ENCODE peak calls at places on chromosomes 5 and 9, in seven cellular contexts. V is neural progenitor cell; D is keratinocyte; G is osteoblast; M is PC-3; H is CD8-positive, alpha-beta T cell; W is GM23338. K is an unnamed sample.

GRCh38 chr9:125146247-125146646 is 2.9 kb upstream of the SCAI start:
- DNase-seq in V (no peak), D (no peak), G (peak; percentile 50), M (no peak), H (no peak), W (no peak), K (no peak)

GRCh38 chr9:77933976-77934375 is 97.6 kb downstream of the GNAQ start:
- DNase-seq in V (no peak), D (no peak), G (no peak), M (no peak), H (no peak), W (no peak), K (no peak)

GRCh38 chr5:154397652-154398406 is 48.0 kb upstream of the SAP30L start:
- DNase-seq in V (no peak), D (no peak), G (no peak), M (no peak), H (no peak), W (no peak), K (no peak)

GRCh38 chr5:142821733-142822487 is 51.7 kb downstream of the ARHGAP26 start:
- DNase-seq in V (no peak), D (peak; percentile 58), G (no peak), M (peak; percentile 91), H (no peak), W (no peak), K (peak; percentile 81)

GRCh38 chr5:91491229-91491628 is 108.1 kb upstream of the ARRDC3 start:
- DNase-seq in V (no peak), D (no peak), G (no peak), M (no peak), H (no peak), W (no peak), K (no peak)

GRCh38 chr9:95101326-95101725 is 216.2 kb downstream of the FANCC start:
- DNase-seq in V (no peak), D (no peak), G (peak; percentile 31), M (no peak), H (no peak), W (no peak), K (no peak)

GRCh38 chr9:129900263-129901041 is 65.2 kb downstream of the USP20 start:
- DNase-seq in V (no peak), D (no peak), G (no peak), M (no peak), H (no peak), W (no peak), K (no peak)

GRCh38 chr5:89374818-89375521 is 492.0 kb upstream of the MEF2C start:
- DNase-seq in V (no peak), D (no peak), G (no peak), M (no peak), H (no peak), W (no peak), K (no peak)

GRCh38 chr9:134181648-134182034 is 17.3 kb upstream of the RNU6ATAC start:
- DNase-seq in V (no peak), D (no peak), G (peak; percentile 58), M (no peak), H (no peak), W (no peak), K (no peak)

GRCh38 chr9:108844391-108844790 is 11.4 kb downstream of the ACTL7B start:
- DNase-seq in V (no peak), D (no peak), G (no peak), M (no peak), H (no peak), W (no peak), K (no peak)

GRCh38 chr5:52859619-52860018 is 71.9 kb downstream of the ITGA1 start:
- DNase-seq in V (no peak), D (no peak), G (peak; percentile 78), M (peak; percentile 5), H (no peak), W (no peak), K (peak; percentile 71)

GRCh38 chr5:133287500-133287899 is 235.7 kb downstream of the HSPA4 start:
- DNase-seq in V (peak; percentile 75), D (peak; percentile 15), G (no peak), M (peak; percentile 53), H (peak; percentile 70), W (peak; percentile 43), K (peak; percentile 58)

GRCh38 chr5:98796197-98796972 is 22.9 kb downstream of the RGMB start:
- DNase-seq in V (peak; percentile 68), D (no peak), G (peak; percentile 83), M (peak; percentile 90), H (no peak), W (peak; percentile 81), K (peak; percentile 66)

GRCh38 chr5:173572431-173573125 is 43.9 kb downstream of the BOD1 start:
- DNase-seq in V (no peak), D (no peak), G (no peak), M (peak; percentile 36), H (no peak), W (no peak), K (no peak)

GRCh38 chr5:158121678-158122077 is 262.7 kb upstream of the CLINT1 start:
- DNase-seq in V (no peak), D (no peak), G (peak; percentile 31), M (no peak), H (no peak), W (peak; percentile 18), K (no peak)

GRCh38 chr9:14399736-14400657 is 86.1 kb upstream of the NFIB start:
- DNase-seq in V (no peak), D (no peak), G (no peak), M (no peak), H (no peak), W (no peak), K (no peak)

GRCh38 chr5:174724484-174725260 is at the start of gene MSX2:
- DNase-seq in V (peak; percentile 97), D (peak; percentile 23), G (peak; percentile 99), M (peak; percentile 77), H (no peak), W (peak; percentile 95), K (peak; percentile 98)

GRCh38 chr9:8733096-8733954 is 933.7 kb upstream of the DMAC1 start:
- DNase-seq in V (peak; percentile 94), D (no peak), G (no peak), M (no peak), H (no peak), W (peak; percentile 30), K (no peak)

GRCh38 chr9:15889555-15889954 is 336.7 kb downstream of the CCDC171 start:
- DNase-seq in V (no peak), D (no peak), G (peak; percentile 72), M (no peak), H (no peak), W (no peak), K (peak; percentile 86)

GRCh38 chr5:129459485-129460120 is 495 bp upstream of the ADAMTS19 start:
- DNase-seq in V (peak; percentile 66), D (no peak), G (peak; percentile 94), M (no peak), H (no peak), W (peak; percentile 86), K (peak; percentile 73)

GRCh38 chr5:112574566-112574965 is 155.5 kb upstream of the EPB41L4A start:
- DNase-seq in V (no peak), D (no peak), G (no peak), M (no peak), H (no peak), W (no peak), K (no peak)

GRCh38 chr5:76402880-76403712 is at the start of gene IQGAP2:
- DNase-seq in V (peak; percentile 87), D (no peak), G (peak; percentile 88), M (peak; percentile 27), H (peak; percentile 91), W (peak; percentile 73), K (peak; percentile 62)

GRCh38 chr5:150022163-150022540 is 21.6 kb downstream of the HMGXB3 start:
- DNase-seq in V (no peak), D (peak; percentile 54), G (no peak), M (peak; percentile 90), H (no peak), W (no peak), K (no peak)

GRCh38 chr9:136140966-136141365 is 22.3 kb upstream of the TMEM250 start:
- DNase-seq in V (no peak), D (no peak), G (no peak), M (no peak), H (no peak), W (no peak), K (peak; percentile 70)

GRCh38 chr5:111777382-111777781 is 20.4 kb upstream of the NREP start:
- DNase-seq in V (no peak), D (no peak), G (no peak), M (no peak), H (no peak), W (no peak), K (no peak)

GRCh38 chr5:57989378-57989777 is 470.5 kb downstream of the PLK2 start:
- DNase-seq in V (no peak), D (no peak), G (no peak), M (peak; percentile 68), H (no peak), W (no peak), K (peak; percentile 15)

GRCh38 chr9:134473353-134474057 is 147.2 kb downstream of the RXRA start:
- DNase-seq in V (no peak), D (no peak), G (no peak), M (no peak), H (no peak), W (no peak), K (no peak)

GRCh38 chr5:176995896-176996767 is 10.4 kb downstream of the UIMC1 start:
- DNase-seq in V (no peak), D (no peak), G (peak; percentile 31), M (peak; percentile 60), H (no peak), W (no peak), K (peak; percentile 80)

GRCh38 chr5:167012281-167013034 is 1279.0 kb upstream of the WWC1 start:
- DNase-seq in V (no peak), D (no peak), G (no peak), M (no peak), H (no peak), W (no peak), K (no peak)

GRCh38 chr9:37029304-37029775 is 4.7 kb downstream of the PAX5 start:
- DNase-seq in V (peak; percentile 46), D (no peak), G (peak; percentile 44), M (no peak), H (no peak), W (peak; percentile 54), K (no peak)
- H3K4me3 ChIP-seq in V (peak overlapping the region; percentile 44), D (peak overlapping the region; percentile 3), G (no peak overlapping the region), M (no peak overlapping the region), H (no peak overlapping the region), W (peak overlapping the region; percentile 75), K (no peak overlapping the region)

GRCh38 chr9:86546712-86547111 is 192.5 kb upstream of the TUT7 start:
- DNase-seq in V (no peak), D (no peak), G (no peak), M (no peak), H (no peak), W (peak; percentile 21), K (no peak)
- H3K4me1 ChIP-seq in V (peaks cover 5% of the 10 kb centered on the region), D (peaks cover 6% of the 10 kb centered on the region), G (peaks cover 23% of the 10 kb centered on the region), M (no peaks in the 10 kb centered on the region), H (no peaks in the 10 kb centered on the region), W (peaks cover 44% of the 10 kb centered on the region), K (no peaks in the 10 kb centered on the region)

GRCh38 chr5:123485275-123485674 is 26.7 kb upstream of the CSNK1G3 start:
- DNase-seq in V (no peak), D (no peak), G (no peak), M (no peak), H (no peak), W (peak; percentile 13), K (no peak)
- TF ChIP-seq CTCF in V (no peak), D (no peak), G (no peak), M (no peak), H (no peak), W (no peak), K (no peak)

DNA sequence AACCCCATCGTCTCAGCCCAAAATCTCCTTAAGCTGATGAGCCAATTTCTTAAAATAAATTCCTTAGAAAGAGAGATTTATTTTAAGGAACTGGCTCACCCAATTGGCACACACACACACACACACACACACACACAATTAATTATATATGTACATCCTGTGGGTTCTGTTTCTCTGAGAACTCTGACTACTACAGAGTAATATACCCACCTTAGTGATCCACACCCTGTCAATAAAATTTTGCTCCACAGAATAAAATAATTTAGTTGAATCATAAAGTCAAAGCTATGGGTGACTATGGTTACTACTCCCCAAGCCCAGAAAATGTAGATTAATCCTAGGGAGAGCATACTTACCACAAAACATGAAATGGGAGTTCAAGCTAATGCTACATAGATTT is 131.0 kb downstream of the DMAC1 start:
- DNase-seq in V (no peak), D (no peak), G (peak; percentile 54), M (no peak), H (no peak), W (no peak), K (no peak)
- H3K4me3 ChIP-seq in V (no peak overlapping the region), D (no peak overlapping the region), G (no peak overlapping the region), M (no peak overlapping the region), H (no peak overlapping the region), W (no peak overlapping the region), K (no peak overlapping the region)

K was measured in cardiac muscle cell.